ENCODE peak calls at places on chromosomes 4 and X, in six cellular contexts. C is Karpas-422, X is EL, M is kidney glomerular epithelial cell, J is iPS DF 19.7, K is islet precursor cell. D is an unnamed sample.

GRCh38 chr4:26003072-26003471 is 89.1 kb downstream of the SMIM20 start:
- DNase-seq in C (no peak), X (no peak), M (no peak), J (no peak), K (peak; percentile 47), D (no peak)

GRCh38 chr4:79198886-79199591 is 126.8 kb downstream of the NAA11 start:
- DNase-seq in C (no peak), X (no peak), M (no peak), J (no peak), K (no peak), D (no peak)

GRCh38 chrX:26783512-26784225 is 567.7 kb downstream of the MAGEB5 start:
- DNase-seq in C (peak; percentile 92), X (no peak), M (no peak), J (peak; percentile 50), K (peak; percentile 46), D (peak; percentile 8)

GRCh38 chr4:123559955-123560669 is 163.5 kb downstream of the SPRY1 start:
- DNase-seq in C (no peak), X (no peak), M (peak; percentile 70), J (no peak), K (no peak), D (peak; percentile 47)

GRCh38 chrX:75230296-75230695 is 43.6 kb upstream of the UPRT start:
- DNase-seq in C (no peak), X (no peak), M (no peak), J (no peak), K (no peak), D (no peak)

GRCh38 chrX:106436695-106437094 is 175.1 kb upstream of the RADX start:
- DNase-seq in C (no peak), X (no peak), M (no peak), J (no peak), K (no peak), D (no peak)

GRCh38 chr4:61909031-61909430 is 708.9 kb downstream of the ADGRL3 start:
- DNase-seq in C (no peak), X (no peak), M (no peak), J (no peak), K (no peak), D (no peak)

GRCh38 chr4:158450741-158451140 is 70.9 kb upstream of the RXFP1 start:
- DNase-seq in C (no peak), X (peak; percentile 10), M (no peak), J (no peak), K (no peak), D (peak; percentile 61)

GRCh38 chrX:154732421-154733071 is 18.3 kb downstream of the GAB3 start:
- DNase-seq in C (no peak), X (peak; percentile 73), M (peak; percentile 25), J (no peak), K (no peak), D (peak; percentile 50)

GRCh38 chr4:143133966-143134365 is 50.8 kb upstream of the USP38 start:
- DNase-seq in C (no peak), X (no peak), M (no peak), J (no peak), K (no peak), D (no peak)

GRCh38 chrX:78075787-78076389 is 28.2 kb upstream of the PGK1 start:
- DNase-seq in C (no peak), X (no peak), M (no peak), J (no peak), K (no peak), D (no peak)

GRCh38 chr4:87985097-87985886 is 9.8 kb downstream of the SPP1 start:
- DNase-seq in C (peak; percentile 78), X (peak; percentile 68), M (peak; percentile 83), J (peak; percentile 73), K (peak; percentile 87), D (peak; percentile 67)

GRCh38 chr4:13481569-13481968 is 2.6 kb downstream of the RAB28 start:
- DNase-seq in C (peak; percentile 54), X (peak; percentile 45), M (peak; percentile 9), J (no peak), K (no peak), D (no peak)

GRCh38 chr4:179353791-179354190 is 1911.6 kb upstream of the AGA start:
- DNase-seq in C (no peak), X (no peak), M (no peak), J (no peak), K (no peak), D (no peak)

GRCh38 chr4:120691536-120691935 is 231.0 kb downstream of the PRDM5 start:
- DNase-seq in C (no peak), X (no peak), M (no peak), J (no peak), K (no peak), D (peak; percentile 34)

GRCh38 chr4:8911311-8912088 is 39.9 kb upstream of the HMX1 start:
- DNase-seq in C (no peak), X (peak; percentile 24), M (no peak), J (no peak), K (peak; percentile 57), D (peak; percentile 25)

GRCh38 chr4:83947811-83948210 is 411.9 kb downstream of the GPAT3 start:
- DNase-seq in C (no peak), X (peak; percentile 2), M (no peak), J (no peak), K (peak; percentile 64), D (peak; percentile 2)

GRCh38 chr4:98162696-98163095 is 19.4 kb upstream of the STPG2 start:
- DNase-seq in C (no peak), X (no peak), M (no peak), J (no peak), K (no peak), D (no peak)

GRCh38 chr4:85177679-85178078 is 211.2 kb upstream of the WDFY3 start:
- DNase-seq in C (no peak), X (no peak), M (no peak), J (no peak), K (no peak), D (no peak)

GRCh38 chr4:177380730-177381287 is 61.4 kb downstream of the AGA start:
- DNase-seq in C (peak; percentile 49), X (peak; percentile 48), M (no peak), J (peak; percentile 28), K (peak; percentile 95), D (no peak)

GRCh38 chr4:141501931-141502330 is 134.5 kb upstream of the IL15 start:
- DNase-seq in C (no peak), X (peak; percentile 37), M (no peak), J (no peak), K (no peak), D (peak; percentile 64)

GRCh38 chr4:1711906-1712215 is 258 bp downstream of the SLBP start:
- DNase-seq in C (no peak), X (no peak), M (no peak), J (no peak), K (no peak), D (peak; percentile 37)

GRCh38 chrX:49165901-49166881 is 3.6 kb downstream of the MAGIX start:
- DNase-seq in C (peak; percentile 87), X (peak; percentile 64), M (peak; percentile 25), J (no peak), K (peak; percentile 86), D (peak; percentile 54)

GRCh38 chr4:59127748-59128147 is 2017.6 kb upstream of the IGFBP7 start:
- DNase-seq in C (no peak), X (no peak), M (no peak), J (no peak), K (no peak), D (no peak)

GRCh38 chr4:40621592-40622512 is 7.8 kb downstream of the RBM47 start:
- DNase-seq in C (peak; percentile 91), X (peak; percentile 95), M (peak; percentile 89), J (no peak), K (peak; percentile 88), D (peak; percentile 88)

GRCh38 chr4:37595875-37596402 is 90.2 kb downstream of the RELL1 start:
- DNase-seq in C (no peak), X (no peak), M (no peak), J (no peak), K (no peak), D (no peak)

GRCh38 chrX:45788941-45789348 is 588.3 kb upstream of the DIPK2B start:
- DNase-seq in C (no peak), X (no peak), M (no peak), J (no peak), K (peak; percentile 75), D (no peak)

GRCh38 chrX:21438792-21439191 is 64.6 kb downstream of the CNKSR2 start:
- DNase-seq in C (peak; percentile 77), X (no peak), M (no peak), J (no peak), K (no peak), D (no peak)

GRCh38 chrX:40031861-40032422 is 65.8 kb downstream of the BCOR start:
- DNase-seq in C (no peak), X (peak; percentile 15), M (no peak), J (no peak), K (peak; percentile 94), D (no peak)

GRCh38 chr4:14111730-14112171 is 484.2 kb upstream of the BOD1L1 start:
- DNase-seq in C (no peak), X (peak; percentile 96), M (no peak), J (no peak), K (no peak), D (peak; percentile 74)

GRCh38 chrX:47707031-47707780 is 48.2 kb upstream of the UXT start:
- DNase-seq in C (no peak), X (no peak), M (no peak), J (no peak), K (no peak), D (no peak)

GRCh38 chrX:14003028-14003427 is 26.7 kb downstream of the GEMIN8 start:
- DNase-seq in C (no peak), X (no peak), M (no peak), J (no peak), K (no peak), D (no peak)

GRCh38 chr4:177251237-177251636 is 58.4 kb upstream of the NEIL3 start:
- DNase-seq in C (no peak), X (no peak), M (no peak), J (no peak), K (no peak), D (no peak)

GRCh38 chr4:182711211-182711610 is 206.0 kb downstream of the DCTD start:
- DNase-seq in C (no peak), X (peak; percentile 2), M (no peak), J (no peak), K (no peak), D (no peak)

GRCh38 chr4:73383452-73383851 is 20.6 kb upstream of the ALB start:
- DNase-seq in C (no peak), X (no peak), M (no peak), J (no peak), K (no peak), D (no peak)

GRCh38 chrX:154471870-154472684 is 7.0 kb downstream of the LAGE3 start:
- DNase-seq in C (no peak), X (no peak), M (no peak), J (no peak), K (no peak), D (no peak)

GRCh38 chr4:145189981-145190380 is 9.6 kb upstream of the OTUD4 start:
- DNase-seq in C (no peak), X (no peak), M (no peak), J (no peak), K (no peak), D (no peak)

D was measured in foreskin fibroblast.